ENCODE peak calls at places on chromosomes 5 and 9, in four cellular contexts. W, L, C and F are unnamed samples.

GRCh38 chr9:110809038-110809595 is 140.5 kb downstream of the MUSK start:
- DNase-seq in C (no peak), L (no peak), W (no peak), F (no peak)

GRCh38 chr9:95127249-95128176 is 190.0 kb downstream of the FANCC start:
- DNase-seq in L (peak), C (peak), W (peak), F (no peak)

GRCh38 chr5:90144625-90145327 is 264.8 kb downstream of the CETN3 start:
- DNase-seq in C (no peak), L (no peak), W (no peak), F (no peak)

GRCh38 chr5:176740702-176741565 is 69.4 kb upstream of the UNC5A start:
- DNase-seq in C (peak), L (no peak), W (peak), F (peak)

GRCh38 chr9:112408285-112408684 is 28.4 kb downstream of the HSDL2 start:
- DNase-seq in L (no peak), C (no peak), W (no peak), F (no peak)

GRCh38 chr5:79697222-79698164 is 7.9 kb downstream of the CMYA5 start:
- DNase-seq in L (no peak), W (no peak), C (no peak), F (no peak)

GRCh38 chr5:166722939-166723338 is 1568.5 kb upstream of the WWC1 start:
- DNase-seq in W (no peak), C (no peak), L (no peak), F (no peak)

GRCh38 chr9:27453860-27454553 is 70.1 kb upstream of the IFNK start:
- DNase-seq in L (no peak), W (no peak), C (no peak), F (no peak)

GRCh38 chr5:126477281-126477680 is 54.1 kb downstream of the GRAMD2B start:
- DNase-seq in C (no peak), W (no peak), L (no peak), F (no peak)

GRCh38 chr5:146588331-146588730 is 72.3 kb upstream of the GPR151 start:
- DNase-seq in C (no peak), W (no peak), L (no peak), F (no peak)

GRCh38 chr5:44183312-44183711 is 205.9 kb downstream of the FGF10 start:
- DNase-seq in W (no peak), L (no peak), C (no peak), F (no peak)

GRCh38 chr5:115816226-115817042 is at the start of gene CDO1:
- DNase-seq in L (no peak), W (peak), C (peak), F (no peak)

GRCh38 chr9:80437825-80438224 is 866.1 kb downstream of the TLE4 start:
- DNase-seq in W (no peak), C (no peak), L (no peak), F (no peak)

GRCh38 chr9:92292338-92293074 is 991 bp downstream of the IARS1 start:
- DNase-seq in C (no peak), W (no peak), L (no peak), F (no peak)

GRCh38 chr9:130321082-130321481 is 55.5 kb downstream of the HMCN2 start:
- DNase-seq in W (no peak), C (no peak), L (no peak), F (no peak)

GRCh38 chr9:8961186-8961666 is 1161.6 kb upstream of the DMAC1 start:
- DNase-seq in C (no peak), W (no peak), L (no peak), F (peak)

GRCh38 chr9:121371495-121371911 is 1.5 kb upstream of the STOM start:
- DNase-seq in W (no peak), C (no peak), L (no peak), F (no peak)

GRCh38 chr5:115418788-115419187 is 122.3 kb upstream of the CCDC112 start:
- DNase-seq in C (no peak), L (no peak), W (no peak), F (no peak)

GRCh38 chr9:112174223-112174964 is 703 bp downstream of the SUSD1 start:
- DNase-seq in W (peak), L (peak), C (peak), F (no peak)

GRCh38 chr9:2621678-2622360 is at the start of gene VLDLR:
- DNase-seq in C (no peak), W (peak), L (peak), F (no peak)

GRCh38 chr5:16406630-16407029 is 59.0 kb downstream of the ZNF622 start:
- DNase-seq in W (no peak), C (no peak), L (no peak), F (no peak)

GRCh38 chr9:72873456-72873855 is 79.4 kb downstream of the ALDH1A1 start:
- DNase-seq in W (no peak), C (no peak), L (no peak), F (no peak)

GRCh38 chr9:20684035-20684864 is at the start of gene FOCAD:
- DNase-seq in L (peak), W (peak), C (peak), F (peak)

GRCh38 chr5:173618927-173619519 is 2.6 kb upstream of the BOD1 start:
- DNase-seq in C (no peak), W (no peak), L (peak), F (no peak)

GRCh38 chr5:166165600-166165999 is 2125.8 kb upstream of the WWC1 start:
- DNase-seq in C (no peak), W (no peak), L (no peak), F (no peak)

GRCh38 chr9:101433229-101433628 is 2.3 kb downstream of the ALDOB start:
- DNase-seq in C (no peak), L (no peak), W (no peak), F (no peak)

GRCh38 chr5:136020383-136021015 is 8.3 kb upstream of the TGFBI start:
- DNase-seq in W (peak), C (no peak), L (no peak), F (no peak)

DNA sequence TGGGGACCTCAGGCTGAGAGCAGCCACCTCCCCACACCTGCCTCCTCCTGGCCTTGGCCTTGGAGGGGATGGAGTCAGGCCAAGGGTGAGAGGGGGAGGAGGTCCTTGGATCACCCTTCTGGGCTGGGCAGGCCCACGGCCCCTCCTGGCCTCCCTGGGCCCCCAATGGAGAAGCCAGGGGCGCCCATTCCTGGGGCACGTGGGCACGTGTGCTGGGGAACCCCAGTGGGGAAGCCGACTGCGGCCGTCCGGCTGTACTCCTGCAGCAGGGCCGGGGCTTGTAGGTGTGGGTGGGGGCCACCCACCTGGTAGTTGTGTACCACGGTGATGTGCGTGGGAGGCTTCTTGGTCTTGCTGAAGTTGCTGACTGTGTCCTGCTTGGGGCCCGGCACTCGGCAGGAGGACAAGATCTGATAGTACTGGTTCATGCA is 8.5 kb downstream of the CRAT start:
- DNase-seq in C (no peak), L (no peak), W (no peak), F (no peak)
- TF ChIP-seq POLR2A in C (no peak), L (no peak), W (no peak), F (no peak)

GRCh38 chr5:92222449-92222848 is 839.3 kb upstream of the ARRDC3 start:
- DNase-seq in W (peak), C (no peak), L (no peak), F (no peak)
- TF ChIP-seq POLR2A in W (no peak), C (no peak), L (no peak), F (no peak)

GRCh38 chr5:180072256-180072548 is 643 bp upstream of the RNF130 start:
- DNase-seq in C (no peak), L (no peak), W (no peak), F (no peak)

GRCh38 chr5:180070726-180071417 is 687 bp downstream of the RNF130 start:
- DNase-seq in L (peak), C (no peak), W (peak), F (no peak)

GRCh38 chr5:180069589-180070247 is 1.8 kb downstream of the RNF130 start:
- DNase-seq in L (peak), W (no peak), C (no peak), F (no peak)

GRCh38 chr5:180072556-180072955 is 997 bp upstream of the RNF130 start:
- DNase-seq in C (peak), W (peak), L (no peak), F (no peak)

DNA sequence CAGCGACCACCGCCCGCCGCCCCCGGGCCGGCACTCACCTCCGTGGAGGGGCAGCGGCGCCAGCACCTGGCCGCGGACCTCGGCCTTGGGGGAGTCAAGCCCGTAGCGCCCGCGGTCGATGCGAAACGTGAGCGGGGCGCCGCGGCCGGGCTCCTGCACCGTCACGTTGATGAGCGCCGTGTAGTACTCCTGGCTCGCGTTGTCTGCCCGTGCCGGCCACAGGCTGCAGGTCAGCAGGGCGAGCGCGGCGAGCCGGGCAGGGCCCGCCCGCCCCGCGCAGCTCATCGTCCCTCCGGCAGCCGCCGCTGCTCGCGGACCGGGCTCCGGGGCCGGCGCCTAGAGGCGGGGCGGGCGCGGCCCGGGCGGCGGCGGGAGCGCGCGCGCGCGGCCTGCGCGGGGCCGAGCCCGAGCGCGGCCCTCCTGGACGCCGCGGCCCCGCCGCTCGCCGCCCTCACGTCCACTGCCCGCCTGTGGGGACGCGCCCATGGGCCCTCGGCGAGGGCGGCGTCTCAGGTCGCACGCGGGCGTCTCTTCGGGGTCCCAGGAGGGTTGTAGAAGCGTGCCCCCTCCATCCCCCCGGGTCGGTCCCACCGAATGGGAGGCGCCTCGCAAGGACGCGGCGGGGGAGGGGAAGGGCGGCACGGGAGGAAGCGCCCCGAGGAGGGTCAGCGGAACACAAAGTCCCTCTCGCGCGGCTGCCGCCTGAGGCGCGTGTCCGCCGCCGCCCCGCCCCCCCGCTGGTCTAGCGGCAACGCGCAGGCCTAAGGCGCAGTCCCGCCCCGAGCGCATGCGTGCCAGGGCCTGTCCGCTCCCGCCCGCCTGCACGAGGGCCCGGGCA is at the start of gene RNF130:
- DNase-seq in C (peak), W (peak), L (peak), F (peak)
- TF ChIP-seq POLR2A in C (no peak), W (no peak), L (peak), F (peak)

GRCh38 chr9:133993635-133994253 is 1.6 kb upstream of the VAV2 start:
- DNase-seq in C (peak), L (no peak), W (no peak), F (no peak)

GRCh38 chr9:133996531-133997520 is 4.7 kb upstream of the VAV2 start:
- DNase-seq in C (no peak), W (no peak), L (no peak), F (no peak)

GRCh38 chr9:133992780-133993634 is 883 bp upstream of the VAV2 start:
- DNase-seq in C (peak), L (peak), W (peak), F (no peak)

GRCh38 chr9:133994359-133995011 is 2.4 kb upstream of the VAV2 start:
- DNase-seq in W (peak), L (peak), C (no peak), F (no peak)

GRCh38 chr9:133995012-133995896 is 3.1 kb upstream of the VAV2 start:
- DNase-seq in W (no peak), L (no peak), C (no peak), F (no peak)
- TF ChIP-seq POLR2A in W (no peak), L (no peak), C (no peak), F (no peak)

DNA sequence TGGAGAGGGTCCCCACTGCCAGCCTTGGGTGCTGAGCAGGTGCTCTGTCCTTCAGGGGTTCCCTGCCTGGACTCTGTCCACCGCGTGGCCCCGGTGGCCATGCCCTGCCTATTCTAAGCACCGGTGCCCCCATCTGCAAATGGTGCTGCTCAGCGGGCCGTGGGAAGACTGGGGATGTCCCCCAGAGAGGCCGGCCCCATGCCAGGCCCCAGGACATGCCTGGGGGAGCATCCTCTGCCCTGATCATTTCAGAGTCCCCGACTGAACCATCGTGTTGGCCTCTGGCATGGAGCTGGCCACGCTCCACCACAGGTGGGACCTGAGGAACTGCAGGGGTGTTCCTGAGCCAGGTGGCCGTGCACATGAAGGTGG is 64.7 kb downstream of the RXRA start:
- DNase-seq in C (no peak), W (no peak), L (no peak), F (no peak)
- TF ChIP-seq POLR2A in C (no peak), W (no peak), L (no peak), F (no peak)

GRCh38 chr5:140114341-140115185 is 654 bp downstream of the PURA start:
- DNase-seq in C (peak), L (peak), W (peak), F (no peak)
- TF ChIP-seq POLR2A in C (no peak), L (peak), W (no peak), F (no peak)

DNA sequence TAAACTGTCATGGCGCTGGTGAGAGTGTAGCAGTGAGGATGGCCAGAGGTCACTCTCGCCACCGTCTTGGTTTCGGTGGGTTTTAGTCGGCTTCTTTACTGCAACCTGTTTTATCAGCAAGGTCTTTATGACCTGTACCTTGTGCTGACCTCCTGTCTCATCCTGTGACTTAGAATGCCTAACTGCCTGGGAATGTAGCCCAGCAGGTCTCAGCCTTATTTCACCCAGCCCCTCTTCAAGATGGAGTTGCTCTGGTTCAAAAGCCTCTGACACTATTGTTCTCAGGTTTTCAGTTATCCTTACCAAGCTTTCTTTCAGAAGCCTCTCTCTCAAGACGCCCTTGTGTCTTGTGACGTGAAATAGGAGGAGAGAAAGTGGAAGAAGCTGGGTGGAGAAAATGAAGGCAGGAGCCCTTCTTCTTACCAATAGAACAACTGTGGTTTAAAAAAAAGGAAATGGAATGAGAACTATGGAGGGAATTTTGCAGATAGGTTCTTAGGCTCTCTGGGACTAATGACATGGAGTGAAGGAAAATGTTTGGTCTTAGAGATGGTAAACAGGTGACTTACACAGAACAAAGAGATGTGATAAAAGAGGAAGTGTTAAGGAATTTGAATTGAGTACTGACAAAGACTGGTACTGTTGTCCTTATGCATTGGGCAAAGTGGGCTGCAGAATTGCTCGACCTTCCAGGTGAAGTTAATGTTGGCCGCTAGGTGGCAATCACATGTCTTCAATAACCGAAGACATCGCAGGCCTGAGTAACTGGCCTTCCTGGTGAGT is 133.3 kb upstream of the RAI14 start:
- DNase-seq in W (no peak), L (peak), C (peak), F (no peak)
- TF ChIP-seq POLR2A in W (no peak), L (no peak), C (no peak), F (no peak)

DNA sequence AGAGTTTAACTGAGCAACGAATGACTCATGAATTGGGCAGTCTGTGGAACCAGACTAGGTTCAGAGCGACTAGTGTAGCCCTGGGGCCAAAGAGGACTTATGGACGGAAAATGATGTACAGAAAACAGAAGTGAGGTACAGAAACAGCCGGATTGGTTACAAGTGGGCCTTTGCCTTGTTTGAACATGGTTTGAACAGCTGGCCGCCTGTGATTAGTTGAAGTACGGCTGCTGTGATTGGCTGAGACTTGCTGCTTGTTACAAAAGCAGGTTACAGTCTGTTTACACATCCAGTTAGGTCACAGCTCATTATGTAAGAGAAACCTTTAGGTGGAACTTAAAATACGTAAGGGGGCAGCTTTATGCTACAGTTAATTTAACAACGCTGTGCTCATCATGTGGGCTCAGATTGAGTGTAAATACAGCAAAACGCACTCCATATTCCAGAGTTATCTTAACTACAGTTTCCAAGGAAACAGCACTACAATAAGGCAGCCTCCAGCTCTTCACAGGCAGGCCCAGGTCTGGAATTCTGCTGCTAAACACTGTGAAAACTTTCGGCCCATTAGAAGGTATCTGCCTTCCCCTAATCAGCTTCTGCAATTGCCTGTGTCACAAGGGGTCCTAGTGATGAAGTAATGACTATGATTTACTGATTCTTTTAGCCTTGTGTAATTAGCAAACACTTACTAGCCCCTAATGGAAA is 6.5 kb downstream of the AMACR start:
- DNase-seq in L (peak), W (no peak), C (no peak), F (no peak)
- TF ChIP-seq POLR2A in L (no peak), W (no peak), C (no peak), F (no peak)